ENCODE peak calls at places on chromosomes 12 and 14, in four cellular contexts. G, Q, I and O are unnamed samples.

GRCh38 chr12:52469853-52470252 is 3.8 kb downstream of the KRT6C start:
- DNase-seq in G (no peak), Q (no peak), I (no peak), O (no peak)

GRCh38 chr12:2248901-2249381 is 196.2 kb downstream of the CACNA1C start:
- DNase-seq in G (no peak), Q (no peak), I (no peak), O (no peak)

GRCh38 chr12:13251496-13251895 is 55.0 kb downstream of the EMP1 start:
- DNase-seq in G (no peak), Q (no peak), I (no peak), O (no peak)

GRCh38 chr14:43200519-43200918 is 1306.6 kb downstream of the FSCB start:
- DNase-seq in G (no peak), Q (no peak), I (no peak), O (no peak)

GRCh38 chr12:63276537-63277365 is 125.8 kb upstream of the AVPR1A start:
- DNase-seq in G (no peak), Q (peak; percentile 13), I (peak; percentile 2), O (no peak)

GRCh38 chr14:32407170-32407569 is 78.1 kb downstream of the AKAP6 start:
- DNase-seq in G (no peak), Q (no peak), I (no peak), O (no peak)

GRCh38 chr12:3454780-3455179 is 36.2 kb upstream of the PRMT8 start:
- DNase-seq in G (no peak), Q (no peak), I (no peak), O (no peak)

GRCh38 chr14:29681308-29681707 is 246.3 kb downstream of the PRKD1 start:
- DNase-seq in G (no peak), Q (no peak), I (no peak), O (no peak)

GRCh38 chr14:85516239-85517112 is 13.5 kb upstream of the FLRT2 start:
- DNase-seq in G (no peak), Q (peak; percentile 95), I (peak; percentile 82), O (peak; percentile 91)

GRCh38 chr14:52005625-52006024 is 16.3 kb downstream of the RTRAF start:
- DNase-seq in G (no peak), Q (no peak), I (no peak), O (no peak)

GRCh38 chr12:7693793-7694192 is 1.8 kb downstream of the GDF3 start:
- DNase-seq in G (no peak), Q (no peak), I (no peak), O (no peak)

GRCh38 chr14:59630281-59630963 is 53.8 kb upstream of the CCDC175 start:
- DNase-seq in G (no peak), Q (no peak), I (no peak), O (no peak)

GRCh38 chr14:96582641-96582980 is 80.4 kb downstream of the PAPOLA start:
- DNase-seq in G (no peak), Q (no peak), I (no peak), O (no peak)

GRCh38 chr14:81344461-81345160 is 55.5 kb downstream of the STON2 start:
- DNase-seq in G (no peak), Q (no peak), I (no peak), O (no peak)

GRCh38 chr14:102221026-102221425 is 81.3 kb downstream of the WDR20 start:
- DNase-seq in G (no peak), Q (no peak), I (no peak), O (no peak)

GRCh38 chr12:80000831-80001230 is 65.9 kb upstream of the PPP1R12A start:
- DNase-seq in G (no peak), Q (no peak), I (no peak), O (no peak)

GRCh38 chr14:100239200-100239839 is 376 bp downstream of the YY1 start:
- DNase-seq in G (no peak), Q (no peak), I (no peak), O (no peak)

GRCh38 chr14:32078794-32079663 is 1.9 kb downstream of the ARHGAP5 start:
- DNase-seq in G (no peak), Q (peak; percentile 12), I (no peak), O (no peak)

GRCh38 chr14:52553002-52553670 is 500 bp downstream of the GPR137C start:
- DNase-seq in G (no peak), Q (peak; percentile 2), I (no peak), O (no peak)

GRCh38 chr12:18275974-18276373 is 14.7 kb downstream of the PIK3C2G start:
- DNase-seq in G (no peak), Q (no peak), I (no peak), O (no peak)

GRCh38 chr12:19916982-19917381 is 451.4 kb upstream of the PDE3A start:
- DNase-seq in G (no peak), Q (no peak), I (no peak), O (no peak)

GRCh38 chr12:46675736-46676135 is 150.1 kb downstream of the SLC38A4 start:
- DNase-seq in G (no peak), Q (peak; percentile 76), I (no peak), O (no peak)

GRCh38 chr12:18546399-18546798 is 191.4 kb downstream of the PLCZ1 start:
- DNase-seq in G (no peak), Q (peak; percentile 75), I (peak; percentile 24), O (no peak)

GRCh38 chr12:50747817-50748216 is 16.1 kb upstream of the ATF1 start:
- DNase-seq in G (no peak), Q (no peak), I (no peak), O (no peak)

GRCh38 chr14:85604671-85605070 is 74.7 kb downstream of the FLRT2 start:
- DNase-seq in G (no peak), Q (no peak), I (no peak), O (no peak)

GRCh38 chr12:132653567-132654290 is 33.4 kb downstream of the POLE start:
- DNase-seq in G (no peak), Q (peak; percentile 4), I (peak; percentile 7), O (no peak)

GRCh38 chr12:84922721-84923120 is 10.1 kb upstream of the SLC6A15 start:
- DNase-seq in G (no peak), Q (peak; percentile 20), I (no peak), O (no peak)

GRCh38 chr12:108582981-108583770 is 14.7 kb downstream of the TMEM119 start:
- DNase-seq in G (no peak), Q (no peak), I (no peak), O (no peak)

GRCh38 chr14:79356040-79356439 is 855.3 kb downstream of the DIO2 start:
- DNase-seq in G (no peak), Q (no peak), I (no peak), O (no peak)

GRCh38 chr14:100660498-100661339 is 66.0 kb upstream of the DLK1 start:
- DNase-seq in G (no peak), Q (no peak), I (no peak), O (no peak)

GRCh38 chr14:65486856-65487255 is 74.3 kb downstream of the FUT8 start:
- DNase-seq in G (no peak), Q (peak; percentile 20), I (no peak), O (no peak)

GRCh38 chr12:62050785-62051184 is 209.4 kb upstream of the USP15 start:
- DNase-seq in G (no peak), Q (no peak), I (no peak), O (no peak)

GRCh38 chr12:48977290-48978281 is 536 bp upstream of the WNT1 start:
- DNase-seq in G (no peak), Q (no peak), I (no peak), O (no peak)

GRCh38 chr12:132602578-132603239 is 7.7 kb downstream of the LRCOL1 start:
- DNase-seq in G (no peak), Q (no peak), I (no peak), O (no peak)

GRCh38 chr14:42535397-42535796 is 928.7 kb downstream of the LRFN5 start:
- DNase-seq in G (no peak), Q (no peak), I (no peak), O (no peak)

GRCh38 chr12:64098709-64099354 is 123.3 kb downstream of the KICS2 start:
- DNase-seq in G (no peak), Q (peak; percentile 94), I (peak; percentile 35), O (peak; percentile 64)

GRCh38 chr12:79451988-79452387 is 238.8 kb downstream of the PAWR start:
- DNase-seq in G (peak; percentile 49), Q (peak; percentile 86), I (peak; percentile 67), O (peak; percentile 92)

GRCh38 chr14:106491851-106492250 is 965.5 kb downstream of the TMEM121 start:
- DNase-seq in G (no peak), Q (no peak), I (no peak), O (no peak)

GRCh38 chr14:105093426-105094192 is 28.4 kb upstream of the GPR132 start:
- DNase-seq in G (no peak), Q (peak; percentile 54), I (no peak), O (no peak)
- TF ChIP-seq CTCF in G (peak; percentile 68), Q (peak; percentile 52), I (peak; percentile 48), O (peak; percentile 62)

GRCh38 chr12:124053855-124054254 is 80.8 kb downstream of the ZNF664 start:
- DNase-seq in G (no peak), Q (peak; percentile 66), I (peak; percentile 30), O (peak; percentile 24)
- TF ChIP-seq CTCF in G (peak; percentile 73), Q (peak; percentile 66), I (peak; percentile 72), O (peak; percentile 72)

GRCh38 chr12:130266751-130267150 is 70.9 kb upstream of the PIWIL1 start:
- DNase-seq in G (no peak), Q (no peak), I (no peak), O (no peak)
- TF ChIP-seq CTCF in G (no peak), Q (no peak), I (no peak), O (no peak)

GRCh38 chr14:55846852-55847471 is 267.0 kb downstream of the KTN1 start:
- DNase-seq in G (no peak), Q (peak; percentile 73), I (no peak), O (no peak)

GRCh38 chr14:55845963-55846851 is 266.2 kb downstream of the KTN1 start:
- DNase-seq in G (no peak), Q (peak; percentile 16), I (no peak), O (no peak)

GRCh38 chr14:55840821-55841220 is 260.8 kb downstream of the KTN1 start:
- DNase-seq in G (no peak), Q (no peak), I (no peak), O (no peak)

GRCh38 chr14:55841625-55842024 is 261.6 kb downstream of the KTN1 start:
- DNase-seq in G (no peak), Q (no peak), I (no peak), O (no peak)

GRCh38 chr14:55843718-55844403 is 263.9 kb downstream of the KTN1 start:
- DNase-seq in G (no peak), Q (peak; percentile 24), I (no peak), O (no peak)
- TF ChIP-seq CTCF in G (peak; percentile 7), Q (peak; percentile 8), I (peak; percentile 22), O (no peak)

GRCh38 chr14:92135269-92135668 is 13.5 kb downstream of the CPSF2 start:
- DNase-seq in G (no peak), Q (peak; percentile 64), I (no peak), O (no peak)
- TF ChIP-seq CTCF in G (peak; percentile 64), Q (peak; percentile 65), I (peak; percentile 60), O (peak; percentile 29)

GRCh38 chr14:68876976-68877375 is 84.1 kb upstream of the ZFP36L1 start:
- DNase-seq in G (no peak), Q (no peak), I (no peak), O (no peak)
- TF ChIP-seq CTCF in G (no peak), Q (no peak), I (no peak), O (no peak)

DNA sequence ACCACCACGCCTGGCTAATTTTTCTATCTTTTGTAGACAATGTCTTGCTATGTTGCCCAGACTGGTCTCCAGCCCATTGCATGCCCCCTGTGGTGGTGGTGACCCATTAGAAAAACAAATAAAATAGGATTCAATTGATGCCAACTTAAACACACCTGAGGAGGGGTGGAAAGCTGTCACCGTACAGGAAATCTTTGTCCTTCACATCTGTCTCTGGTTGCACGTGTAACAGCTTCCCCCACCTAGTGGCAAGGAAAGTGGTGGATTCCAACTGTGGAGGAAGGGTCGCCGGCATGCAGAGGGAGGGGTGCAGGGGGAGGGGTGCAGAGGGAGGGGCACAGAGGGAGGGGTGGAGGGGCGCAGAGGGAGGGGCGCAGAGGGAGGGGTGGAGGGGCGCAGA is 26.1 kb upstream of the GPR68 start:
- DNase-seq in G (no peak), Q (no peak), I (no peak), O (no peak)
- TF ChIP-seq CTCF in G (no peak), Q (no peak), I (no peak), O (no peak)